ENCODE peak calls at places on chromosome 11, in four cellular contexts. C is IMR-90, A is K562, F is endothelial cell of umbilical vein. T is an unnamed sample.

GRCh38 chr11:127225619-127226018 is 225.0 kb upstream of the KIRREL3 start:
- DNase-seq in A (no peak), F (no peak), C (no peak), T (no peak)

GRCh38 chr11:30919389-30920172 is 333.4 kb upstream of the MPPED2 start:
- DNase-seq in C (peak; percentile 39), F (no peak), A (no peak), T (no peak)

GRCh38 chr11:34997872-34998548 is 81.6 kb downstream of the PDHX start:
- DNase-seq in C (peak; percentile 58), A (no peak), F (peak; percentile 26), T (no peak)

GRCh38 chr11:20529757-20530156 is 69.7 kb upstream of the SLC6A5 start:
- DNase-seq in A (no peak), C (no peak), F (no peak), T (no peak)

GRCh38 chr11:130480721-130481140 is 32.3 kb downstream of the ADAMTS15 start:
- DNase-seq in A (no peak), F (peak; percentile 80), C (peak; percentile 12), T (no peak)

GRCh38 chr11:76832365-76832764 is 28.4 kb upstream of the ACER3 start:
- DNase-seq in F (no peak), C (no peak), A (no peak), T (no peak)

GRCh38 chr11:70650075-70650909 is 252.0 kb downstream of the CTTN start:
- DNase-seq in F (peak; percentile 30), A (peak; percentile 72), C (peak; percentile 69), T (no peak)

GRCh38 chr11:36817336-36817965 is 219.4 kb upstream of the RAG2 start:
- DNase-seq in F (no peak), A (no peak), C (no peak), T (no peak)

GRCh38 chr11:32571039-32571438 is 12.6 kb upstream of the EIF3M start:
- DNase-seq in F (no peak), A (no peak), C (no peak), T (no peak)

GRCh38 chr11:110123003-110123402 is 29.8 kb downstream of the ZC3H12C start:
- DNase-seq in F (no peak), C (peak; percentile 79), A (no peak), T (no peak)

GRCh38 chr11:60165538-60165937 is 17.3 kb downstream of the MS4A6A start:
- DNase-seq in F (peak; percentile 83), C (no peak), A (no peak), T (no peak)

GRCh38 chr11:13229136-13229535 is 48.5 kb upstream of the BMAL1 start:
- DNase-seq in F (no peak), C (no peak), A (no peak), T (no peak)

GRCh38 chr11:8717876-8718753 is 35.5 kb downstream of the RPL27A start:
- DNase-seq in A (no peak), C (peak; percentile 97), F (peak; percentile 78), T (no peak)

GRCh38 chr11:100176456-100176855 is 510.6 kb upstream of the ARHGAP42 start:
- DNase-seq in C (no peak), F (no peak), A (no peak), T (no peak)

GRCh38 chr11:102760355-102761035 is 19.9 kb downstream of the MMP10 start:
- DNase-seq in C (peak; percentile 98), F (peak; percentile 96), A (no peak), T (no peak)

GRCh38 chr11:47864910-47865309 is 16.8 kb upstream of the NUP160 start:
- DNase-seq in F (peak; percentile 18), C (no peak), A (no peak), T (no peak)

GRCh38 chr11:21965221-21965620 is 227.7 kb upstream of the ANO5 start:
- DNase-seq in F (no peak), C (no peak), A (no peak), T (no peak)

GRCh38 chr11:34585870-34586654 is 34.8 kb upstream of the EHF start:
- DNase-seq in C (peak; percentile 71), A (peak; percentile 61), F (peak; percentile 55), T (peak; percentile 20)

GRCh38 chr11:90867416-90867815 is 644.6 kb upstream of the CHORDC1 start:
- DNase-seq in C (no peak), A (no peak), F (no peak), T (no peak)

GRCh38 chr11:18974192-18974591 is 35.0 kb upstream of the MRGPRX1 start:
- DNase-seq in C (no peak), F (no peak), A (no peak), T (no peak)
- TF ChIP-seq FOS in C (no peak), F (no peak), A (no peak), T (no peak)

GRCh38 chr11:96242191-96242845 is 100.7 kb downstream of the MAML2 start:
- DNase-seq in A (no peak), F (no peak), C (no peak), T (no peak)
- H2AFZ ChIP-seq in A (peak overlapping the region; percentile 83), F (no peak overlapping the region), C (no peak overlapping the region), T (no peak overlapping the region)

DNA sequence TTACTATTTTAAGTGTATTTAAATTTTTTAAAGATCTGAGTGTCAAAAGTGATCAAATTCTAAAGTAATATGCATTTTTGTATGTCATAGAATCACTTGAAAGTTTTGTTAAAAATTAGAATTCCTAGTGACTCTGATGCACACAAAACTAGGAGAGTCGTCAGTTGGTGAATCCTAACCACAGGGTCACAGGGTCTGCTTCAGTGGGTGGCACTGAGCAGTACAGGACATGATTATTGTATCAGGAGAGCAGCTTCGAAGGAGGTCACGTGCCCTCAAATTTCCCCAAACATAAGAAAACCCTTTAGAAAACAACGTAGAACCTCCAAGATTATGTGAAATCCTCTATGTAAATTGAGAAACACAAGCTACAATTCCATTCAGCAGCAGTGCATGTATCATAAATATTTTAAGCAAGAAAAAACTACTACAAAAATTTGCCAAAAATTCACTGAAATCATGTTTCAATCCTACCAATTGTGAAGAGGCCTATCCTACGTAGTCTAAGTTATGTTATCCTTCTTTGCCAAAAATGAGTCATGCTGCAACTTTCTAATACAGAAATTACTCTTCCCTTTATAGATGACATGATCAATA is 323.6 kb downstream of the AASDHPPT start:
- DNase-seq in C (peak; percentile 55), F (no peak), A (no peak), T (no peak)
- TF ChIP-seq FOS in C (no peak), F (no peak), A (no peak), T (no peak)

GRCh38 chr11:65498977-65499712 is at the start of gene MALAT1:
- DNase-seq in A (peak; percentile 75), C (peak; percentile 94), F (peak; percentile 94), T (peak; percentile 82)
- H2AFZ ChIP-seq in A (peak within 1 kb of the TSS; percentile 27), C (peak within 1 kb of the TSS; percentile 66), F (peak within 1 kb of the TSS; percentile 37), T (peak within 1 kb of the TSS; percentile 20)

GRCh38 chr11:134246100-134246499 is 7.1 kb downstream of the THYN1 start:
- DNase-seq in C (no peak), A (no peak), F (no peak), T (no peak)

GRCh38 chr11:134246678-134247077 is 6.5 kb downstream of the THYN1 start:
- DNase-seq in A (no peak), C (no peak), F (no peak), T (no peak)

GRCh38 chr11:134245434-134245833 is 7.7 kb downstream of the THYN1 start:
- DNase-seq in A (no peak), C (no peak), F (no peak), T (no peak)

GRCh38 chr11:134250675-134251074 is 2.5 kb downstream of the THYN1 start:
- DNase-seq in C (no peak), A (no peak), F (no peak), T (no peak)

DNA sequence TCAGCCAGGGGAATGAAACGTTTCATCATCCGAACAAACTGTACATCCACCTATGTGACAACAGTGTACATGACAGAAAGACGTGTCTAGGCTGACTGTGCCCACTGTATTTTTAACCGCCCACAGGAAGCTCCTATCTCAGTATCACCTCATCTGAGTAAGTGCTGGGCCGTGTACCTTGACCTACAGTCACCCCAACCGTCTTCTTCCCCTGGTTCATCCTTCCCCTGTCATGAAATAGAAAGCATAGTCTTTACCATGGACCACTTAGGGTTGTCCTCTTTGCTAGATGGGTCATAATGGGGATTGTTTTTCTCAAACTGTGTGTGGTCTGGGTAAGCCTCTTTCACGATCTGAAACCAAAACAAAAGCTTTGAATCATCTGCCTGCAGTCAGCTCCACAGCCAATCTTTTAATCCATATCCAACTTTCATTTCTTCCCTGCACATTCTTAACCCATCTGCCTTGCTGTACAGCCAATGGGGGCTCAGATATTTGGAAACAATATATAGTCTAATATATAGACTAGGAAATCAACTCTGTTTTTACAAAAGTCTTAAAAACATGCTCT is 4.2 kb downstream of the THYN1 start:
- DNase-seq in A (no peak), F (no peak), C (peak; percentile 53), T (no peak)
- TF ChIP-seq FOS in A (no peak), F (no peak), C (no peak), T (no peak)

DNA sequence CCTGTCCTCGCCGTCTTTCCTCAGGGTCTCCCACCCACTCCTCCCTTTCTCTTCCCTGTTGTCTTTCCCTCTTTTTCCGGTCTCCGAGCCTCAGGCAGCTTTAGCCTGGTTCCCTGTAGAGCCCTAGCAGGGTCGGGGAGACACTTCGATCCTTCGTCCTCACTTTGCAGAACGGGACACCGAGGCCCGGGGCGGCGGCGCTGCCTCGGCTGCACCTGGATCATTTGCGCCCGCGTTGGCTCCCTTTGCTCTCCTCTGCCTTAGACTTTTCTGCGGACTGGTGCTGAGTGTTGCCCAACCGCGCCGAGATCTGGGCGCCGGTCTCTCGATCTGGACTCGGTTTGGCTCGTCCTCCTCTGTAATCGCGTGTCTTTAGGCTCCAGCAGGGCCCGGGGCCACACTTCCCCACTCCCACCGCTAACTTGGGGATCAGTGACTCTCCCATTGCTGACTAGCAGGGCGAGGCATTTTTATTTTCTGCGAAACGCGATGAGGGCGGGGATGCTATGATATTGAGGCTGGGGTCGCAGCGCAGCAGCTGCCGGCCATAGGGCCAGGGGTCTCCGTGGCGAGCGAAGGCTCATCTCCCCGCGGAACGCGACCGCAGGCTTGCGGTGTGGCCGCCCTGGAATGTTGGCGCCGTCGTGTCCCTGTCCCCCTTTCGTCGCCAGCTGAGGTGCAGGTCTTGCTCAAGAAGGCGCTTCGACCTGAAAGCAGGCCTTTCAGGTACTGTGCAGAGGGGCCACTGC is 1.6 kb upstream of the E2F8 start:
- DNase-seq in F (peak; percentile 12), C (no peak), A (no peak), T (no peak)
- H2AFZ ChIP-seq in F (peak overlapping the region; percentile 92), C (peak overlapping the region; percentile 94), A (peak overlapping the region; percentile 82), T (peak overlapping the region; percentile 85)

DNA sequence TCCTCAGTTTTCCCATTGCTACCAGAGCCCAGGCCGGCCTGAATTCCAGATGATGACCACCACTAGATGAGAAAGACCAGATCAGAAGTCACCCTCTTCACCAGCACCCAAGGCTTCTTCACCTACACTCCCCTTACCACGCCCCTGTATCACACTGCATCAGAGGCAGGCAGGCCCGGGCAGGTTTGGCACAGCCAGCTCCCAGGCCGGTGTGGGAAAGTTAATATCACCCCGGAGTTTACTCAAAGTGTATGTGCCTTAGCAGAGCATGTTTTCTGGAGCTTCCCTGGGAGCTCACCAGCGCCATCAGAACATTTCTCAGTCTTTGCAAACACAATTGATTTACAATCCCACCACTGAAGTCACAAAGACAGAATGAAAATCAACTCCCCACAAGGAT is 47.5 kb upstream of the POU2AF1 start:
- DNase-seq in C (no peak), F (no peak), A (no peak), T (no peak)
- TF ChIP-seq FOS in C (no peak), F (no peak), A (no peak), T (no peak)

T was measured in GM12878.